ENCODE peak calls at places on chromosomes 7 and 10, in seven cellular contexts. X is ACHN, Q is NCI-H2171 treated with DMSO at 0.1 percent for 48 hours, L is bronchial epithelial cell, Y is brain microvascular endothelial cell, B is RKO, K is heart left ventricle. M is an unnamed sample.

GRCh38 chr7:142881586-142882337 is 3.8 kb downstream of the TRPV6 start:
- DNase-seq in X (no peak), Q (no peak), L (no peak), Y (no peak), B (no peak), K (no peak), M (no peak)

GRCh38 chr10:5491477-5491876 is 7.9 kb downstream of the CALML5 start:
- DNase-seq in X (no peak), Q (no peak), L (no peak), Y (no peak), B (no peak), K (no peak), M (no peak)

GRCh38 chr10:47370015-47370767 is 13.9 kb downstream of the ZNF488 start:
- DNase-seq in X (no peak), Q (no peak), L (no peak), Y (no peak), B (no peak), K (peak), M (no peak)

GRCh38 chr10:106519376-106520035 is 645.0 kb downstream of the SORCS1 start:
- DNase-seq in X (no peak), Q (no peak), L (no peak), Y (no peak), B (no peak), K (no peak), M (no peak)

GRCh38 chr10:21020545-21020944 is 123.4 kb upstream of the NEBL start:
- DNase-seq in X (peak), Q (peak), L (no peak), Y (no peak), B (peak), K (no peak), M (peak)

GRCh38 chr7:29488977-29489376 is 74.7 kb upstream of the PRR15 start:
- DNase-seq in X (no peak), Q (no peak), L (peak), Y (peak), B (no peak), K (no peak), M (no peak)

GRCh38 chr7:151459726-151460473 is 20.0 kb upstream of the CRYGN start:
- DNase-seq in X (peak), Q (peak), L (peak), Y (peak), B (peak), K (peak), M (peak)

GRCh38 chr10:69959911-69960310 is 92.7 kb upstream of the MACROH2A2 start:
- DNase-seq in X (no peak), Q (no peak), L (no peak), Y (no peak), B (no peak), K (no peak), M (no peak)

GRCh38 chr10:42367532-42368230 is 270.7 kb downstream of the ZNF33B start:
- DNase-seq in X (no peak), Q (no peak), L (peak), Y (peak), B (no peak), K (peak), M (peak)

GRCh38 chr7:155594961-155595366 is 48.6 kb upstream of the CNPY1 start:
- DNase-seq in X (no peak), Q (no peak), L (peak), Y (no peak), B (no peak), K (no peak), M (no peak)

GRCh38 chr7:52486267-52486666 is 549.2 kb upstream of the POM121L12 start:
- DNase-seq in X (no peak), Q (no peak), L (no peak), Y (no peak), B (no peak), K (no peak), M (no peak)

GRCh38 chr7:28435732-28436378 is 23.5 kb downstream of the CREB5 start:
- DNase-seq in X (no peak), Q (peak), L (no peak), Y (no peak), B (no peak), K (no peak), M (no peak)

GRCh38 chr7:150401861-150402631 is 22.9 kb downstream of the ZNF775 start:
- DNase-seq in X (no peak), Q (no peak), L (no peak), Y (no peak), B (no peak), K (no peak), M (no peak)

GRCh38 chr7:21256310-21256877 is 171.5 kb upstream of the SP4 start:
- DNase-seq in X (peak), Q (peak), L (peak), Y (peak), B (peak), K (no peak), M (peak)

GRCh38 chr7:72504057-72504456 is 91.9 kb upstream of the CALN1 start:
- DNase-seq in X (no peak), Q (no peak), L (no peak), Y (no peak), B (no peak), K (no peak), M (no peak)

GRCh38 chr7:74337926-74338325 is 48.7 kb downstream of the CLIP2 start:
- DNase-seq in X (no peak), Q (no peak), L (no peak), Y (no peak), B (no peak), K (no peak), M (no peak)

GRCh38 chr10:99967961-99968360 is 41.8 kb downstream of the DNMBP start:
- DNase-seq in X (no peak), Q (no peak), L (no peak), Y (no peak), B (no peak), K (no peak), M (no peak)

GRCh38 chr10:131706476-131706875 is 194.3 kb upstream of the PPP2R2D start:
- DNase-seq in X (no peak), Q (no peak), L (no peak), Y (no peak), B (no peak), K (no peak), M (no peak)

GRCh38 chr7:7105800-7106582 is 76.4 kb upstream of the C1GALT1 start:
- DNase-seq in X (no peak), Q (no peak), L (no peak), Y (no peak), B (no peak), K (no peak), M (no peak)

GRCh38 chr7:83457022-83457892 is 191.7 kb downstream of the SEMA3E start:
- DNase-seq in X (no peak), Q (no peak), L (peak), Y (no peak), B (no peak), K (no peak), M (no peak)

GRCh38 chr7:64463636-64464375 is 99.1 kb downstream of the ZNF680 start:
- DNase-seq in X (peak), Q (peak), L (peak), Y (peak), B (no peak), K (peak), M (peak)

GRCh38 chr7:92177362-92177761 is 1.6 kb downstream of the LRRD1 start:
- DNase-seq in X (peak), Q (peak), L (peak), Y (peak), B (no peak), K (no peak), M (peak)

GRCh38 chr7:151992375-151992774 is 33.1 kb upstream of the GALNT11 start:
- DNase-seq in X (peak), Q (no peak), L (peak), Y (peak), B (peak), K (peak), M (peak)

GRCh38 chr10:82294874-82295378 is 419.9 kb downstream of the NRG3 start:
- DNase-seq in X (no peak), Q (no peak), L (no peak), Y (no peak), B (no peak), K (no peak), M (no peak)

GRCh38 chr10:92761576-92761975 is 71.8 kb downstream of the HHEX start:
- DNase-seq in X (no peak), Q (no peak), L (no peak), Y (peak), B (no peak), K (no peak), M (peak)

GRCh38 chr7:22718200-22718711 is 8.7 kb upstream of the IL6 start:
- DNase-seq in X (peak), Q (no peak), L (peak), Y (peak), B (peak), K (no peak), M (no peak)

GRCh38 chr10:112622786-112623185 is 175.8 kb downstream of the VTI1A start:
- DNase-seq in X (no peak), Q (no peak), L (no peak), Y (no peak), B (no peak), K (no peak), M (no peak)

GRCh38 chr7:106737202-106737562 is 76.2 kb upstream of the CCDC71L start:
- DNase-seq in X (peak), Q (peak), L (peak), Y (peak), B (peak), K (no peak), M (peak)

GRCh38 chr7:131327049-131327625 is 539 bp upstream of the MKLN1 start:
- DNase-seq in X (peak), Q (no peak), L (peak), Y (peak), B (peak), K (peak), M (peak)

GRCh38 chr10:63542835-63543575 is 21.8 kb downstream of the REEP3 start:
- DNase-seq in X (peak), Q (peak), L (peak), Y (no peak), B (peak), K (no peak), M (no peak)

GRCh38 chr7:21620054-21620453 is 77.2 kb downstream of the DNAH11 start:
- DNase-seq in X (no peak), Q (no peak), L (no peak), Y (no peak), B (no peak), K (no peak), M (no peak)

GRCh38 chr7:47453093-47454056 is 128.5 kb downstream of the TNS3 start:
- DNase-seq in X (no peak), Q (no peak), L (peak), Y (peak), B (peak), K (peak), M (no peak)

GRCh38 chr7:106219170-106219569 is 65.6 kb downstream of the NAMPT start:
- DNase-seq in X (no peak), Q (no peak), L (no peak), Y (no peak), B (no peak), K (no peak), M (no peak)

GRCh38 chr10:33570495-33570894 is 236.0 kb upstream of the NRP1 start:
- DNase-seq in X (no peak), Q (no peak), L (no peak), Y (no peak), B (no peak), K (no peak), M (no peak)

GRCh38 chr7:136502162-136502561 is 366.3 kb upstream of the CHRM2 start:
- DNase-seq in X (no peak), Q (no peak), L (no peak), Y (no peak), B (no peak), K (no peak), M (no peak)

GRCh38 chr7:92226981-92227380 is 18.7 kb downstream of the KRIT1 start:
- DNase-seq in X (no peak), Q (no peak), L (no peak), Y (no peak), B (no peak), K (no peak), M (no peak)

GRCh38 chr7:86889501-86889900 is 170.0 kb downstream of the ELAPOR2 start:
- DNase-seq in X (no peak), Q (no peak), L (no peak), Y (no peak), B (no peak), K (no peak), M (no peak)

GRCh38 chr7:132390705-132391104 is 185.6 kb downstream of the PLXNA4 start:
- DNase-seq in X (no peak), Q (no peak), L (no peak), Y (peak), B (no peak), K (no peak), M (no peak)